ENCODE peak calls at places on chromosome X, in four cellular contexts. X is K562, W is HepG2, E is GM12878. F is an unnamed sample.

GRCh38 chrX:32877592-32877991 is 333.8 kb downstream of the DMD start:
- DNase-seq in X (no peak), E (no peak), W (no peak), F (no peak)

GRCh38 chrX:130287071-130287770 is 18.5 kb upstream of the ZNF280C start:
- DNase-seq in X (no peak), W (peak; percentile 16), E (no peak), F (no peak)

GRCh38 chrX:56974408-56974807 is 20.9 kb downstream of the SPIN3 start:
- DNase-seq in X (no peak), W (no peak), E (no peak), F (no peak)

GRCh38 chrX:148871422-148872152 is 371.2 kb downstream of the AFF2 start:
- DNase-seq in W (no peak), X (no peak), E (no peak), F (no peak)

GRCh38 chrX:71815121-71815905 is 52.2 kb downstream of the CXorf49B start:
- DNase-seq in E (no peak), W (no peak), X (no peak), F (no peak)

GRCh38 chrX:154991039-154991438 is 31.5 kb downstream of the F8 start:
- DNase-seq in W (no peak), X (no peak), E (peak; percentile 55), F (no peak)

GRCh38 chrX:49627030-49627777 is 28.4 kb downstream of the GAGE1 start:
- DNase-seq in X (peak; percentile 67), E (no peak), W (peak; percentile 6), F (peak; percentile 56)

GRCh38 chrX:148380614-148381561 is 119.5 kb upstream of the AFF2 start:
- DNase-seq in X (no peak), W (no peak), E (peak; percentile 55), F (no peak)

GRCh38 chrX:350534-351321 is 32.1 kb upstream of the GTPBP6 start:
- DNase-seq in E (no peak), X (no peak), W (no peak), F (no peak)

GRCh38 chrX:44872319-44872816 is 620 bp upstream of the KDM6A start:
- DNase-seq in E (no peak), W (no peak), X (peak; percentile 49), F (peak; percentile 39)

GRCh38 chrX:64394874-64395567 is at the start of gene MTMR8:
- DNase-seq in E (peak; percentile 23), W (no peak), X (peak; percentile 78), F (peak; percentile 82)

GRCh38 chrX:134004038-134004437 is 18.6 kb upstream of the GPC3 start:
- DNase-seq in E (no peak), X (no peak), W (no peak), F (no peak)

GRCh38 chrX:68895339-68896250 is 66.8 kb downstream of the EFNB1 start:
- DNase-seq in X (peak; percentile 29), E (no peak), W (peak; percentile 3), F (no peak)

GRCh38 chrX:85963736-85964135 is 83.6 kb downstream of the CHM start:
- DNase-seq in E (no peak), X (no peak), W (peak; percentile 1), F (no peak)

GRCh38 chrX:1134156-1134555 is 78.3 kb downstream of the CRLF2 start:
- DNase-seq in X (no peak), E (no peak), W (no peak), F (no peak)

GRCh38 chrX:56113785-56114436 is 118.2 kb upstream of the KLF8 start:
- DNase-seq in X (no peak), E (no peak), W (no peak), F (peak; percentile 29)

GRCh38 chrX:1246816-1247215 is 21.8 kb upstream of the CSF2RA start:
- DNase-seq in W (peak; percentile 50), X (peak; percentile 50), E (peak; percentile 57), F (peak; percentile 88)

GRCh38 chrX:133657455-133657854 is 242.2 kb upstream of the GPC4 start:
- DNase-seq in W (no peak), E (no peak), X (no peak), F (no peak)

GRCh38 chrX:21940356-21940829 is at the start of gene SMS:
- DNase-seq in X (peak; percentile 89), E (no peak), W (peak; percentile 32), F (peak; percentile 54)

GRCh38 chrX:47483310-47484268 is 567 bp upstream of the ZNF41 start:
- DNase-seq in X (no peak), E (no peak), W (peak; percentile 45), F (peak; percentile 14)

GRCh38 chrX:112822892-112823291 is 17.7 kb downstream of the AMOT start:
- DNase-seq in E (no peak), X (peak; percentile 5), W (no peak), F (peak; percentile 14)

GRCh38 chrX:12721042-12721441 is 70.2 kb upstream of the PRPS2 start:
- DNase-seq in W (no peak), E (no peak), X (no peak), F (peak; percentile 40)

GRCh38 chrX:394830-395229 is 8.1 kb upstream of the PPP2R3B start:
- DNase-seq in X (no peak), E (no peak), W (no peak), F (no peak)

DNA sequence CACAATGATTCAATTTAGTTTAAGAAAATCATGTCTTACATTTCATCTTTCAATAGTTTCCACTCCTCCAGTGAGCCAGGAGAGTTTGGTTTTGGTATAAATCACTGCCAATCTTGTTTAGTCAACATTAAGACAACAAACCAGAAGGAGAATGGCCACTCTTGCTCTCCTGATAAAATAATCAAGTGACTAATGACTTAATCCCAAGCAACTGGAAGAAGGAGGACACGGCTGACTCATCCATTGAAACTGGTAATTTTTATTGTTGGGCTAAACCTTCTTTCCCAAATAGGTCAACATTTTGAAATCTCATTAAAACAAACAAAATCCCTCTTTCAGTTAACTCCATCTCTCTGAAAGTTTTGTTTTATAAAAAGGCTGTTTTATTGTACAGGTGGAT is 230.2 kb downstream of the CLCN4 start:
- DNase-seq in E (no peak), W (no peak), X (no peak), F (no peak)
- TF ChIP-seq ESRRA in E (no peak), W (no peak), X (no peak), F (no peak)

GRCh38 chrX:19350831-19351447 is 7.2 kb downstream of the PDHA1 start:
- DNase-seq in W (no peak), X (no peak), E (no peak), F (no peak)
- TF ChIP-seq ETV6 in W (no peak), X (no peak), E (peak; percentile 92), F (no peak)

DNA sequence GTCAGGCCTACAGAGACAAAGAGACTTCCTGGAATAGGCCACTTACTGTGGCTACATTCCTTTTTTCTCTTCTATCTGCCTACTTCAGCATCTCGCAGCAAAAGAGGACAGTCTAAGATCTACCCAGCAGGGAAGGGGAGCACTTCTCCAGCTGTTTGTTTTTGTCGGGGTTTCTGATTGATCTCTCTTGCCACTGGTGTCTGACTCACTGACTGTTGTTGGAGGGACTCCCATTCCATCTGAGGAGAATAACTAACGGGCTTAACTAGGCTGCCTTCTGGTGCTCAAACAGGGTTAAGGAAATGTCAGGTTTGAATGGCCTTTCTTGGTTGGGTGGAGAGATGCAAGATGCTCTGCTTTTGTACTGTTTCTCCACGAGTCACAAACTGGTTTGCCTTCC is 100.2 kb upstream of the TMEM164 start:
- DNase-seq in X (no peak), E (no peak), W (peak; percentile 41), F (no peak)
- TF ChIP-seq ESRRA in X (no peak), E (no peak), W (no peak), F (no peak)

GRCh38 chrX:9710332-9710731 is 55.3 kb downstream of the GPR143 start:
- DNase-seq in E (no peak), W (no peak), X (no peak), F (no peak)
- TF ChIP-seq ETV6 in E (no peak), W (no peak), X (no peak), F (no peak)